ENCODE peak calls at places on chromosomes 11 and 22, in six cellular contexts. D is AG04449, E is foreskin fibroblast, A is fibroblast of lung, V is kidney epithelial cell, M is GM23338. N is an unnamed sample.

GRCh38 chr11:129932385-129933067 is 37.1 kb upstream of the NFRKB start:
- DNase-seq in V (no peak), D (no peak), E (no peak), A (no peak), M (no peak), N (no peak)

GRCh38 chr11:83725718-83726117 is 439.6 kb upstream of the CCDC90B start:
- DNase-seq in V (no peak), E (no peak), A (no peak), D (no peak), M (peak; percentile 17), N (no peak)

GRCh38 chr11:64121637-64122410 is 44.1 kb downstream of the MACROD1 start:
- DNase-seq in M (no peak), V (peak; percentile 43), D (peak; percentile 68), E (peak; percentile 45), A (peak; percentile 83), N (no peak)

GRCh38 chr11:43558056-43558455 is 122.5 kb upstream of the HSD17B12 start:
- DNase-seq in E (no peak), D (no peak), A (no peak), V (no peak), M (no peak), N (no peak)

GRCh38 chr11:32893947-32894827 is 1.6 kb downstream of the QSER1 start:
- DNase-seq in D (peak; percentile 38), A (peak; percentile 81), E (peak; percentile 62), V (peak; percentile 83), M (peak; percentile 76), N (no peak)

GRCh38 chr11:1742869-1743586 is 7.4 kb downstream of the IFITM10 start:
- DNase-seq in A (no peak), M (no peak), E (no peak), D (no peak), V (no peak), N (no peak)

GRCh38 chr22:48835857-48836672 is 991.6 kb downstream of the BRD1 start:
- DNase-seq in M (no peak), V (no peak), E (no peak), D (no peak), A (no peak), N (no peak)

GRCh38 chr11:125960771-125961170 is 14.9 kb downstream of the VSIG10L2 start:
- DNase-seq in E (no peak), M (peak; percentile 35), D (no peak), V (no peak), A (no peak), N (no peak)

GRCh38 chr22:38311331-38311635 is 6.0 kb downstream of the CSNK1E start:
- DNase-seq in A (no peak), E (no peak), V (no peak), D (no peak), M (no peak), N (no peak)

GRCh38 chr22:41777749-41778395 is 22.6 kb upstream of the CCDC134 start:
- DNase-seq in D (no peak), V (no peak), A (no peak), E (no peak), M (no peak), N (no peak)

GRCh38 chr22:21593406-21594232 is 26.1 kb downstream of the UBE2L3 start:
- DNase-seq in V (no peak), M (peak; percentile 78), A (no peak), E (no peak), D (no peak), N (no peak)

GRCh38 chr11:66258473-66258893 is 10.0 kb upstream of the RAB1B start:
- DNase-seq in A (no peak), E (no peak), D (no peak), V (no peak), M (no peak), N (no peak)

GRCh38 chr11:83978942-83979341 is 692.8 kb upstream of the CCDC90B start:
- DNase-seq in E (no peak), M (no peak), A (no peak), V (no peak), D (no peak), N (no peak)

GRCh38 chr11:16814410-16815046 is 76.1 kb downstream of the C11orf58 start:
- DNase-seq in D (no peak), E (no peak), V (no peak), M (no peak), A (no peak), N (peak; percentile 50)

GRCh38 chr11:2303627-2304155 is 1.9 kb downstream of the TSPAN32 start:
- DNase-seq in M (no peak), E (no peak), D (no peak), V (no peak), A (no peak), N (peak; percentile 47)

GRCh38 chr11:64102005-64102738 is 63.7 kb downstream of the MACROD1 start:
- DNase-seq in A (no peak), M (no peak), V (no peak), D (no peak), E (peak; percentile 26), N (no peak)

GRCh38 chr11:64619196-64619595 is 28.2 kb downstream of the SLC22A12 start:
- DNase-seq in V (no peak), A (no peak), D (no peak), M (no peak), E (no peak), N (peak; percentile 62)

GRCh38 chr11:86577663-86578636 is 94.5 kb downstream of the ME3 start:
- DNase-seq in V (no peak), E (peak; percentile 80), D (no peak), M (no peak), A (peak; percentile 93), N (peak; percentile 53)

GRCh38 chr11:70769106-70769505 is 370.8 kb downstream of the CTTN start:
- DNase-seq in D (no peak), E (no peak), A (no peak), V (no peak), M (no peak), N (no peak)

GRCh38 chr11:115164774-115165173 is 339.4 kb downstream of the CADM1 start:
- DNase-seq in D (no peak), V (no peak), A (no peak), M (peak; percentile 61), E (no peak), N (no peak)

GRCh38 chr11:43760902-43761301 is 80.4 kb downstream of the HSD17B12 start:
- DNase-seq in E (no peak), A (no peak), V (no peak), D (no peak), M (no peak), N (no peak)

GRCh38 chr11:18853086-18853720 is 61.6 kb upstream of the PTPN5 start:
- DNase-seq in V (peak; percentile 5), D (no peak), E (peak; percentile 1), A (peak; percentile 23), M (peak; percentile 87), N (no peak)
- TF ChIP-seq CTCF in V (peak; percentile 52), D (peak; percentile 31), E (peak; percentile 16), A (peak; percentile 45), M (peak; percentile 78), N (peak; percentile 33)

DNA sequence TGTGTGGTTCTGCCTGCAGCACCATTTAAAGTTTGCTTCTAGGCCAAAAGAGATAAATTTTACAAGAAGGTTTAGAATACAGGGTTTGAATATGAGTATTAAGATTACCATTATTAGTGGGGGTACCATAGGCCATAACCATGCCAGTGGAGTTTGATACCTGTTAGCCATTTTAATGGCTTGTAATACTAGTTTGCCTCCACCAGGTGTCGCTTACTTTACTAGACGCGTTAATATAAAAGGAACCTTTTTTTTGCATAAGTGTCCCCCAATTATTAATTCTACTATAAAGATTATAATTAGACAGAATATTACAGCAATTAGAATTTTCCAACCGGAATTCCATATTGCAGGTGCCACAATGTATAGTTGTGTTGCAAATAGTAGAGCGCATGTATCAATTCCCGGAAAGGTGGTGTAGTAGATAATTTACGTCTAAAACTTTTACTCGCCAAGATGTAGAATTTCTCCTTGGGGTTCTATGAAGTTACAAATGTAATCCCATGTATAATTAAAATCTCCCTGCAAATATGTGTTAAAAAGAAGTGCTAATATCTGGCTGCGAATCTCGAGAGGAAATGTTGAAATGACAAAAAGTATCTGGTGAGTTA is 16.1 kb downstream of the MS4A6E start:
- DNase-seq in D (no peak), E (no peak), M (peak; percentile 67), A (peak; percentile 0), V (no peak), N (no peak)
- TF ChIP-seq CTCF in D (no peak), E (peak; percentile 27), M (peak; percentile 80), A (peak; percentile 30), V (peak; percentile 48), N (peak; percentile 56)

DNA sequence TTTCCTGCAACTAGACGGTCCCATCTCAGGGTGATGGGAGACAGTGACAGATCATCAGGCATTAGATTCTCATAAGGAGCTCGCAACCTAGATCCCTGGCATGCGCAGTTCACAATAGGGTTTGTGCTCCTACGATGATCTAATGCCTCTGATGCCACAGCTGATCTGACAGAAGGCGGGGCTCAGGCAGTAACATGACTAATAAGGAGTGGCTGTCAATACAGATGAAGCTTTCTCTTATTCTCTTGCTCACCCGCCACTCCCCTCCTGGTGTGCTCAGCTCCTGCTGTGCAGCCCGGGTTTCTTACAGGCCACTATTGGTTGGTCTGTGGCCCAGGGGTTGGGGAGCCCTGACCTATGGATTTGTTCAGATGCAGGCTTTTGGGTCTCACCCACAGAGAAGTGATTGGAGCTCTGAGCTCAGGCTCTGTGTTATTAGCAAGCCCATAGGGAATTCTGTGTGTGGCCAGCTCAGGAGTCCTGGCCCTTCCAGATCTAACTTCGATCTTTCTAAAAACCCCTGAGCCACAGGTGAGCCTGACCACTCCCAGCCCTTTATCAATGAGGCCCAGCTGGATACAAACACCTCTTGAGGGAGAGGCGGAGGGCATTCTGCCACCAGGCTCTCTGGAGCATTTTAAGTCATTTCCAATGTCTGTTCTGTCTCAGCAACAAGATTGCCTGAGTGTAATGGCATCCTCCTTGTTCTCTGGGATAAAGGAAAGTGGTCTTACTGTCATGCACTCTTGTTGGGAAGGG is 351.8 kb downstream of the BUD13 start:
- DNase-seq in A (no peak), E (no peak), V (no peak), M (no peak), D (no peak), N (no peak)
- TF ChIP-seq CTCF in A (no peak), E (no peak), V (no peak), M (no peak), D (no peak), N (no peak)

DNA sequence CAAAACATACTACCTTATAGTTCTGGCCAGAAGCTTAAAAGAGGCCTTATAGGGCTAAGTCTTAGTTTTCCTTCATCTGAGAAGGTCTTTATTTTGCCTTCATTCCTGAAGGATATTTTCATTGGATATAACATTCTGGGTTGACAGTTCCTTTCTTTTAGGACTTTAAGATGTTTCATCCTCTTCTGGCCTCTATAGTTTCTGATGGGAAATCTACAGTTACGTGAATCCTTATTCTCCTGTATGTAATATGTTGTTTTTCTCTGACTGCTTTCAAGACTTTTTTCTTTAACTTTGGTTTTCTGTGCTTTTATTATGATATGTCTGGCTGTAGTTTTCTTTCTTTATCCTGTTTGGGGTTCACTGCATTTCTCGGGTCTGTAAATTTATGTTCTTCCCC is 48.2 kb downstream of the BCR start:
- DNase-seq in M (no peak), A (no peak), E (no peak), V (no peak), D (no peak), N (no peak)
- TF ChIP-seq CTCF in M (no peak), A (no peak), E (no peak), V (no peak), D (no peak), N (no peak)

GRCh38 chr11:124623861-124624525 is 1.3 kb downstream of the TBRG1 start:
- DNase-seq in M (no peak), D (no peak), A (peak; percentile 17), E (no peak), V (no peak), N (no peak)
- TF ChIP-seq CTCF in M (no peak), D (no peak), A (no peak), E (no peak), V (no peak), N (no peak)

GRCh38 chr11:35529971-35530495 is 4.6 kb upstream of the PAMR1 start:
- DNase-seq in V (peak; percentile 68), A (peak; percentile 86), M (no peak), D (peak; percentile 87), E (peak; percentile 94), N (no peak)
- TF ChIP-seq CTCF in V (no peak), A (no peak), M (no peak), D (no peak), E (no peak), N (no peak)